ENCODE peak calls at places on chromosomes 11 and 22, in four cellular contexts. H, D, Y and P are unnamed samples.

GRCh38 chr11:60872952-60873524 is 5.7 kb downstream of the ZP1 start:
- DNase-seq in Y (peak), D (no peak), H (peak), P (no peak)

GRCh38 chr22:35605787-35606492 is 11.2 kb downstream of the MB start:
- DNase-seq in D (no peak), H (no peak), Y (no peak), P (no peak)

GRCh38 chr11:95147364-95147905 is 57.8 kb downstream of the ENDOD1 start:
- DNase-seq in D (no peak), Y (peak), H (no peak), P (no peak)

GRCh38 chr11:62431171-62431895 is 12.5 kb downstream of the SCGB1A1 start:
- DNase-seq in H (no peak), Y (peak), D (no peak), P (no peak)

GRCh38 chr11:76863196-76863777 is 2.6 kb downstream of the ACER3 start:
- DNase-seq in D (no peak), Y (no peak), H (no peak), P (no peak)

GRCh38 chr11:69962152-69962551 is 116.0 kb upstream of the ANO1 start:
- DNase-seq in D (no peak), H (no peak), Y (peak), P (no peak)

GRCh38 chr11:35041070-35041554 is 97.9 kb upstream of the CD44 start:
- DNase-seq in H (no peak), Y (no peak), D (no peak), P (no peak)

GRCh38 chr11:12829131-12829530 is 154.9 kb downstream of the TEAD1 start:
- DNase-seq in Y (no peak), D (no peak), H (no peak), P (no peak)

GRCh38 chr22:50215297-50216049 is 14.7 kb downstream of the SELENOO start:
- DNase-seq in Y (no peak), H (no peak), D (no peak), P (no peak)

GRCh38 chr11:121583825-121584224 is 131.1 kb upstream of the SORL1-AS1 start:
- DNase-seq in H (no peak), Y (no peak), D (no peak), P (no peak)

GRCh38 chr11:42179211-42179610 is 719.8 kb upstream of the LRRC4C start:
- DNase-seq in D (no peak), H (no peak), Y (no peak), P (no peak)